ENCODE peak calls at places on chromosomes 12 and 14, in nine cellular contexts. Q is gastrocnemius medialis, W is breast epithelium, T is heart right ventricle, I is fibroblast of the aortic adventitia, A is progenitor cell of endocrine pancreas, E is HCT116, Y is sigmoid colon, U is stomach. N is an unnamed sample.

GRCh38 chr14:62655161-62655560 is 390.1 kb downstream of the KCNH5 start:
- DNase-seq in Q (no peak), W (no peak), T (no peak), I (no peak), A (no peak), E (no peak), Y (no peak), U (no peak), N (peak)

GRCh38 chr12:122886851-122887816 is 8.8 kb downstream of the VPS37B start:
- DNase-seq in Q (no peak), W (no peak), T (no peak), I (no peak), A (no peak), E (peak), Y (no peak), U (peak), N (peak)

GRCh38 chr12:80937391-80938238 is at the start of gene LIN7A:
- DNase-seq in Q (peak), W (no peak), T (peak), I (peak), A (peak), E (no peak), Y (peak), U (peak), N (peak)

GRCh38 chr12:69161835-69162234 is 77.5 kb upstream of the CPSF6 start:
- DNase-seq in Q (no peak), W (no peak), T (no peak), I (no peak), A (no peak), E (no peak), Y (no peak), U (no peak), N (peak)

GRCh38 chr12:65511134-65511912 is 232.8 kb downstream of the MSRB3 start:
- DNase-seq in Q (no peak), W (peak), T (peak), I (no peak), A (no peak), E (no peak), Y (peak), U (no peak), N (no peak)

GRCh38 chr12:6937481-6938352 is 5.9 kb upstream of the RNU7-1 start:
- DNase-seq in Q (peak), W (peak), T (peak), I (peak), A (peak), E (peak), Y (peak), U (peak), N (peak)

GRCh38 chr14:80977103-80977728 is 21.8 kb downstream of the TSHR start:
- DNase-seq in Q (no peak), W (no peak), T (no peak), I (no peak), A (no peak), E (no peak), Y (no peak), U (no peak), N (no peak)

GRCh38 chr14:61444215-61444768 is 122.9 kb downstream of the PRKCH start:
- DNase-seq in Q (no peak), W (no peak), T (no peak), I (no peak), A (no peak), E (no peak), Y (no peak), U (no peak), N (no peak)

GRCh38 chr14:79395061-79395460 is 816.2 kb downstream of the DIO2 start:
- DNase-seq in Q (no peak), W (no peak), T (no peak), I (peak), A (no peak), E (no peak), Y (no peak), U (no peak), N (peak)

GRCh38 chr14:63375772-63376171 is 57.0 kb upstream of the GPHB5 start:
- DNase-seq in Q (no peak), W (no peak), T (no peak), I (peak), A (no peak), E (no peak), Y (no peak), U (no peak), N (peak)

GRCh38 chr14:38884109-38884508 is 218.9 kb downstream of the SEC23A start:
- DNase-seq in Q (no peak), W (no peak), T (no peak), I (no peak), A (no peak), E (no peak), Y (no peak), U (no peak), N (no peak)

GRCh38 chr12:49946086-49946485 is 4.5 kb upstream of the AQP2 start:
- DNase-seq in Q (no peak), W (no peak), T (no peak), I (no peak), A (no peak), E (no peak), Y (no peak), U (no peak), N (no peak)

GRCh38 chr12:91620422-91620821 is 437.8 kb upstream of the DCN start:
- DNase-seq in Q (no peak), W (no peak), T (no peak), I (no peak), A (no peak), E (no peak), Y (no peak), U (no peak), N (no peak)

GRCh38 chr12:51788876-51789275 is 59.6 kb downstream of the FIGNL2 start:
- DNase-seq in Q (no peak), W (no peak), T (no peak), I (peak), A (no peak), E (no peak), Y (no peak), U (no peak), N (peak)

GRCh38 chr12:39236994-39237393 is 205.9 kb downstream of the KIF21A start:
- DNase-seq in Q (no peak), W (no peak), T (no peak), I (peak), A (no peak), E (no peak), Y (no peak), U (no peak), N (peak)

GRCh38 chr12:102423447-102423846 is 56.9 kb downstream of the IGF1 start:
- DNase-seq in Q (no peak), W (no peak), T (no peak), I (peak), A (no peak), E (no peak), Y (no peak), U (no peak), N (no peak)

GRCh38 chr12:132439333-132439904 is 50.5 kb upstream of the FBRSL1 start:
- DNase-seq in Q (no peak), W (no peak), T (no peak), I (no peak), A (no peak), E (no peak), Y (no peak), U (no peak), N (no peak)

GRCh38 chr14:69696633-69697557 is 70.0 kb upstream of the SRSF5 start:
- DNase-seq in Q (no peak), W (no peak), T (no peak), I (no peak), A (no peak), E (no peak), Y (no peak), U (no peak), N (peak)

GRCh38 chr12:80681287-80681686 is 26.1 kb upstream of the MYF6 start:
- DNase-seq in Q (no peak), W (no peak), T (no peak), I (no peak), A (no peak), E (no peak), Y (no peak), U (no peak), N (no peak)

GRCh38 chr12:56884421-56884820 is 49.8 kb downstream of the SDR9C7 start:
- DNase-seq in Q (no peak), W (no peak), T (no peak), I (peak), A (no peak), E (no peak), Y (no peak), U (no peak), N (no peak)

GRCh38 chr12:107660861-107661415 is 24.7 kb upstream of the PWP1 start:
- DNase-seq in Q (no peak), W (no peak), T (no peak), I (peak), A (no peak), E (no peak), Y (no peak), U (no peak), N (peak)

GRCh38 chr14:32244404-32244803 is 41.3 kb upstream of the RNU6-8 start:
- DNase-seq in Q (no peak), W (no peak), T (no peak), I (no peak), A (no peak), E (no peak), Y (no peak), U (no peak), N (peak)

GRCh38 chr12:33942172-33942571 is 80.1 kb upstream of the ALG10 start:
- DNase-seq in Q (no peak), W (no peak), T (no peak), I (no peak), A (no peak), E (no peak), Y (no peak), U (no peak), N (no peak)

GRCh38 chr12:23534196-23534595 is 415.3 kb downstream of the SOX5 start:
- DNase-seq in Q (no peak), W (no peak), T (no peak), I (no peak), A (no peak), E (no peak), Y (no peak), U (no peak), N (no peak)

GRCh38 chr14:29627141-29627540 is 300.5 kb downstream of the PRKD1 start:
- DNase-seq in Q (no peak), W (no peak), T (no peak), I (peak), A (no peak), E (no peak), Y (no peak), U (no peak), N (no peak)

GRCh38 chr12:114166360-114166759 is 200.2 kb upstream of the RBM19 start:
- DNase-seq in Q (no peak), W (no peak), T (peak), I (peak), A (peak), E (peak), Y (no peak), U (no peak), N (peak)

GRCh38 chr12:108649668-108650067 is 16.0 kb upstream of the SELPLG start:
- DNase-seq in Q (no peak), W (peak), T (no peak), I (peak), A (no peak), E (peak), Y (no peak), U (no peak), N (peak)

GRCh38 chr14:58547649-58548048 is 90.1 kb upstream of the DACT1 start:
- DNase-seq in Q (no peak), W (no peak), T (no peak), I (no peak), A (no peak), E (no peak), Y (no peak), U (no peak), N (no peak)

GRCh38 chr14:74364271-74364880 is 16.1 kb downstream of the VRTN start:
- DNase-seq in Q (no peak), W (no peak), T (no peak), I (no peak), A (no peak), E (no peak), Y (no peak), U (no peak), N (no peak)

GRCh38 chr14:101131451-101131916 is 228.0 kb upstream of the RTL1 start:
- DNase-seq in Q (no peak), W (no peak), T (no peak), I (no peak), A (no peak), E (no peak), Y (no peak), U (no peak), N (no peak)

GRCh38 chr14:55130194-55130550 is 1.1 kb downstream of the LGALS3 start:
- DNase-seq in Q (no peak), W (no peak), T (no peak), I (peak), A (no peak), E (no peak), Y (no peak), U (peak), N (no peak)

GRCh38 chr14:33414041-33414440 is 475.4 kb downstream of the NPAS3 start:
- DNase-seq in Q (no peak), W (no peak), T (no peak), I (no peak), A (no peak), E (no peak), Y (no peak), U (no peak), N (peak)

GRCh38 chr14:64658201-64658600 is 46.0 kb upstream of the PLEKHG3 start:
- DNase-seq in Q (no peak), W (no peak), T (no peak), I (no peak), A (no peak), E (no peak), Y (no peak), U (no peak), N (no peak)

GRCh38 chr14:93329965-93330608 is 2.7 kb downstream of the BTBD7 start:
- DNase-seq in Q (no peak), W (no peak), T (no peak), I (no peak), A (no peak), E (no peak), Y (no peak), U (no peak), N (no peak)

GRCh38 chr12:109760930-109761630 is 47.5 kb downstream of the FAM222A start:
- DNase-seq in Q (no peak), W (no peak), T (no peak), I (no peak), A (peak), E (no peak), Y (peak), U (peak), N (no peak)

GRCh38 chr12:91704446-91704845 is 441.2 kb downstream of the BTG1 start:
- DNase-seq in Q (no peak), W (no peak), T (peak), I (peak), A (no peak), E (no peak), Y (no peak), U (no peak), N (peak)

DNA sequence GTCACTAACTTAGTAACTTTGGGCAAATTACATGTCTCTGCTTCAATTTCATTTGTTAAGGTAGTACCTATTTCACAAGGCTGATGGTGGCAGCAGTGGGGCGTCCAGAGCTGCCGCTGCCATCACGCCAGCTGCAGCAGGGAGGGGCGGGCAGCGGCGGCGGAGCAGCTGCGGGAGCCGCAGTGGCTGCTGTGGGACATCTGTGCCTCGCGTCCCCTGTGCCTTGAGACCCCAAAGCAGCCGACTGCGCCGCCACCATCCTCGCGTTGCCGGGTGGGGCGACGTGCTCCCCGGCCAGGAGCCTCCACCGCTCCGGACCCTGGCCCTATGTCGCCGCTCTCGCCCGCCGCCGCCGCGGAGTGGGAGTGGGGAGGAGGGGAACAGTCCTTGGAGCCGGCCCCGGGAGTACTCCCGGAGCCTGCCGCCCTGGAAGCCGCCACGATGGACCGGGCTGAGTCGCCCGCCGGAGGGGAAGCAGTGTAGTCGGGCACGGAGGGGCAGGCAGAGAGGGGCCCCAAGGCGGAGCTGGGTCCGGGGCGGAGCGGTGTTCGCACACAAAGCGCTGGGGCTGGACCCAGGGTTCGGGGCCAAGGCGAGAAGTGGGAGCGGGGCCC is 51.4 kb downstream of the A2M start:
- DNase-seq in Q (peak), W (peak), T (peak), I (peak), A (peak), E (peak), Y (peak), U (peak), N (peak)
- TF ChIP-seq CTCF in Q (peak), W (no peak), T (peak), I (peak), A (peak), E (peak), Y (no peak), U (peak), N (peak)

GRCh38 chr14:95348395-95349080 is 28.8 kb upstream of the CLMN start:
- DNase-seq in Q (no peak), W (no peak), T (no peak), I (no peak), A (no peak), E (no peak), Y (no peak), U (no peak), N (no peak)
- TF ChIP-seq CTCF in Q (no peak), W (no peak), T (no peak), I (no peak), A (no peak), E (no peak), Y (no peak), U (no peak), N (no peak)

GRCh38 chr14:72024043-72024407 is 91.8 kb downstream of the RGS6 start:
- DNase-seq in Q (no peak), W (no peak), T (peak), I (peak), A (no peak), E (peak), Y (no peak), U (peak), N (peak)
- TF ChIP-seq CTCF in Q (peak), W (no peak), T (peak), I (peak), A (peak), E (peak), Y (no peak), U (peak), N (peak)

DNA sequence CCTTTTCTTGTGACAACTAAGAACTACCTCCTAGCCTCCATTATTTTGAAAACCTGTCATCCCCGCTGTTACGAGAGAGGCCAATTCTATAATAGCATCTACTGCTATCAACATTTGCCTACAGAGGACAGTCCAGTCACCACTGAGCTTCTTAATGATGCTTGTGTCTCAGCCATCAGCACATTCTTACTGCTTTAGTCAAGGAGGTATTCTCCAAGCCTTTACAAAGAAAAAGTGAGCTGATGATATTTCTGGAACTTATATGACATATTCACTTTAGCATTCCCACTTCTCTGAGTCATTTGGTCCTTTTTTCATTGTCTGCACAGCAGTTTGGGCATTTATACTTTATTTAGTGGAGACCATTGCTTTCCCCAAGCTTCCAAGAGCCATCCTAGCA is 497.7 kb upstream of the RPL10L start:
- DNase-seq in Q (no peak), W (no peak), T (no peak), I (no peak), A (no peak), E (no peak), Y (no peak), U (no peak), N (no peak)
- TF ChIP-seq CTCF in Q (no peak), W (no peak), T (no peak), I (no peak), A (no peak), E (no peak), Y (no peak), U (no peak), N (no peak)

GRCh38 chr12:54007538-54008259 is 1.1 kb upstream of the HOXC8 start:
- DNase-seq in Q (no peak), W (no peak), T (no peak), I (no peak), A (no peak), E (no peak), Y (no peak), U (no peak), N (no peak)

GRCh38 chr12:54010053-54010971 is 1.5 kb downstream of the HOXC8 start:
- DNase-seq in Q (no peak), W (no peak), T (no peak), I (no peak), A (no peak), E (no peak), Y (no peak), U (no peak), N (no peak)

GRCh38 chr12:54010972-54011664 is 2.3 kb downstream of the HOXC8 start:
- DNase-seq in Q (no peak), W (no peak), T (no peak), I (no peak), A (no peak), E (no peak), Y (no peak), U (no peak), N (no peak)

GRCh38 chr12:54008260-54008552 is 579 bp upstream of the HOXC8 start:
- DNase-seq in Q (no peak), W (no peak), T (no peak), I (no peak), A (no peak), E (no peak), Y (no peak), U (no peak), N (no peak)

DNA sequence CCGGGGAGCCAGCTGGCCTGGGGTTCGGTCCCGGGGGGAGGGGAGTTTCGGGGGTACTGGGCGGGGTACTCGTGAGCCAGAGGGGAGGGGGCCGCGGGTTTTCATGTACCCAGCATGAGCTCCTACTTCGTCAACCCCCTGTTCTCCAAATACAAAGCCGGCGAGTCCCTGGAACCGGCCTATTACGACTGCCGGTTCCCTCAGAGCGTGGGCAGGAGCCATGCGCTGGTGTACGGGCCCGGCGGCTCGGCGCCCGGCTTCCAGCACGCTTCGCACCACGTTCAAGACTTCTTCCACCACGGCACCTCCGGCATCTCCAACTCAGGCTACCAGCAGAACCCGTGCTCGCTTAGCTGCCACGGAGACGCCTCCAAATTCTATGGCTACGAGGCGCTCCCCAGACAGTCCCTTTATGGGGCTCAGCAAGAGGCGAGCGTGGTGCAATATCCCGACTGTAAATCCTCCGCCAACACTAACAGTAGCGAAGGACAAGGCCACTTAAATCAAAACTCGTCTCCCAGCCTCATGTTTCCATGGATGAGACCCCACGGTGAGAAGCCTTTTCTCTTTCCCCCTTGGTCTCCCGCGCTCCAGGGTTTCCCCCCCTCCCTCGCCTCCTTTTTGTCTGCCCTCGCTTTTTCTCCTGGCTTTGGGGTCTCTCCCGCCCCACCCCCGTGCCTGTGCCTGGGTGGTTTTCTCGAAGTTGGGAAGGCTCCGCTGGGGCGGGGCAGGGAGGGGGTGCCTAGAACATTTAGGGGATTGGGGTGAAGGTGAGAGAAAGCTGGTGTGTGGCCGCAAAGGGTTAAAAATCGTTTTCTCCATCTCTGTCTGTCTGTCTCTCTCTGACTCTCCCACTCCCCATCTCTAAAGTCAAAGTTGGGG is 627 bp downstream of the HOXC8 start:
- DNase-seq in Q (no peak), W (no peak), T (no peak), I (peak), A (no peak), E (no peak), Y (no peak), U (no peak), N (no peak)
- TF ChIP-seq CTCF in Q (no peak), W (no peak), T (no peak), I (no peak), A (no peak), E (no peak), Y (no peak), U (no peak), N (no peak)

DNA sequence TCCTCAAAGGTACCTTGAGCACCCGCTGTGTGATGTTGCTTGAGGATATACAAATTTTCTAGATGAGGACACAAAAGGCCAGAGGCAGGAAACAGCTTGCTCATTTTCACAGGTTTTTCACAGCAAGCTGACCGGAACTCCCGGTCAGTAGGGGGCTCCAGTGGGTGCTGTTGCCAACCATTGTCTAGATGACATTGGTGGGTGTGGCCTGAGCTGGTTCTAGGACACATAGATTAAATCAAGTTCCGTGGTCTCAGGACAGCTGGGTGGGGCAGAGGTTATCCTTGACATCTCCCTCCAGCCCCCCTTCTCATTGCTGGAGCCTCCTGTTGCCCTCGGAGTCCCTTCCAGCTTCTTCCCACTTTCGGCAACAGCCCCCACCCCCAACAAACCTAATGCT is 153.6 kb upstream of the FKBP4 start:
- DNase-seq in Q (no peak), W (no peak), T (peak), I (peak), A (no peak), E (peak), Y (peak), U (no peak), N (peak)
- TF ChIP-seq CTCF in Q (no peak), W (no peak), T (peak), I (peak), A (peak), E (peak), Y (no peak), U (no peak), N (peak)